ENCODE peak calls at places on chromosomes 3 and 15, in five cellular contexts. D is bronchial epithelial cell, K is endodermal cell, W is NCI-H2029, N is NCI-H460. U is an unnamed sample.

GRCh38 chr3:51591231-51591630 is 52.7 kb downstream of the RAD54L2 start:
- DNase-seq in D (no peak), K (no peak), W (no peak), N (no peak), U (no peak)

GRCh38 chr3:49171119-49171774 is at the start of gene KLHDC8B:
- DNase-seq in D (peak), K (peak), W (peak), N (peak), U (peak)

GRCh38 chr15:57916695-57917094 is 148.8 kb downstream of the ALDH1A2 start:
- DNase-seq in D (no peak), K (no peak), W (no peak), N (no peak), U (no peak)

GRCh38 chr15:25693321-25694237 is 169.5 kb downstream of the ATP10A start:
- DNase-seq in D (no peak), K (peak), W (no peak), N (no peak), U (peak)

GRCh38 chr3:133928136-133928893 is 32.6 kb upstream of the RAB6B start:
- DNase-seq in D (no peak), K (peak), W (no peak), N (no peak), U (no peak)

GRCh38 chr3:39192490-39193092 is at the start of gene XIRP1:
- DNase-seq in D (no peak), K (peak), W (no peak), N (no peak), U (no peak)

GRCh38 chr3:10160925-10161324 is 3.8 kb upstream of the IRAK2 start:
- DNase-seq in D (no peak), K (no peak), W (no peak), N (no peak), U (no peak)

GRCh38 chr3:140427786-140428185 is 250.1 kb upstream of the TRIM42 start:
- DNase-seq in D (no peak), K (peak), W (no peak), N (no peak), U (no peak)

GRCh38 chr3:46580675-46581074 is 14.6 kb upstream of the LRRC2 start:
- DNase-seq in D (no peak), K (no peak), W (no peak), N (no peak), U (no peak)

GRCh38 chr3:195738274-195739044 is 17.7 kb downstream of the MUC20 start:
- DNase-seq in D (no peak), K (no peak), W (no peak), N (no peak), U (no peak)

U was measured in upper lobe of right lung.